ENCODE peak calls at places on chromosomes 5 and 9, in four cellular contexts. J, G, C and Q are unnamed samples.

GRCh38 chr5:95727764-95728191 is 3.4 kb upstream of the RHOBTB3 start:
- DNase-seq in J (no peak), G (peak), C (no peak), Q (no peak)

GRCh38 chr9:76904661-76905457 is 1.1 kb downstream of the PRUNE2 start:
- DNase-seq in G (no peak), C (no peak), J (no peak), Q (no peak)

GRCh38 chr5:80752427-80752826 is 97.6 kb upstream of the DHFR start:
- DNase-seq in C (no peak), G (no peak), J (no peak), Q (no peak)

GRCh38 chr9:135269912-135270630 is 182.6 kb downstream of the OLFM1 start:
- DNase-seq in G (no peak), J (no peak), C (no peak), Q (no peak)

GRCh38 chr5:147996379-147996778 is 67.4 kb upstream of the SPINK5 start:
- DNase-seq in J (no peak), G (no peak), C (no peak), Q (no peak)

GRCh38 chr9:26210338-26210851 is 532.2 kb upstream of the TUSC1 start:
- DNase-seq in J (no peak), G (no peak), C (no peak), Q (peak)

GRCh38 chr5:72138943-72139467 is 31.7 kb downstream of the MAP1B start:
- DNase-seq in C (peak), J (no peak), G (no peak), Q (peak)

GRCh38 chr5:61697811-61698587 is 365.9 kb downstream of the ZSWIM6 start:
- DNase-seq in G (no peak), J (no peak), C (no peak), Q (no peak)

GRCh38 chr9:135662758-135663450 is at the start of gene LCN9:
- DNase-seq in J (no peak), G (no peak), C (no peak), Q (no peak)

GRCh38 chr5:125109293-125109692 is 362.9 kb upstream of the ZNF608 start:
- DNase-seq in C (no peak), J (no peak), G (no peak), Q (no peak)

GRCh38 chr5:58184910-58185309 is 275.0 kb downstream of the PLK2 start:
- DNase-seq in G (no peak), C (no peak), J (no peak), Q (peak)

GRCh38 chr5:133359861-133360260 is 252.5 kb downstream of the FSTL4 start:
- DNase-seq in J (no peak), C (no peak), G (no peak), Q (no peak)

GRCh38 chr9:113711251-113711650 is 164.9 kb upstream of the ZNF618 start:
- DNase-seq in J (no peak), C (no peak), G (no peak), Q (no peak)

GRCh38 chr5:54229041-54229780 is 81.2 kb downstream of the ARL15 start:
- DNase-seq in G (peak), J (peak), C (peak), Q (peak)

GRCh38 chr9:135591491-135592330 is 30.2 kb downstream of the PAEP start:
- DNase-seq in C (no peak), G (no peak), J (no peak), Q (no peak)

GRCh38 chr5:178589180-178590140 is 733 bp downstream of the COL23A1 start:
- DNase-seq in J (no peak), C (peak), G (no peak), Q (peak)

GRCh38 chr5:640461-641330 is 28.6 kb downstream of the CEP72 start:
- DNase-seq in J (no peak), C (no peak), G (no peak), Q (no peak)

GRCh38 chr5:167072225-167072624 is 1219.2 kb upstream of the WWC1 start:
- DNase-seq in C (no peak), J (no peak), G (no peak), Q (no peak)

GRCh38 chr9:135141183-135141774 is 53.8 kb downstream of the OLFM1 start:
- DNase-seq in C (no peak), J (no peak), G (no peak), Q (no peak)

GRCh38 chr5:66829826-66830225 is 233.6 kb downstream of the MAST4 start:
- DNase-seq in G (no peak), C (no peak), J (no peak), Q (peak)

GRCh38 chr9:15430920-15431844 is 8.5 kb downstream of the SNAPC3 start:
- DNase-seq in J (no peak), G (no peak), C (no peak), Q (no peak)

GRCh38 chr9:74120470-74120869 is 376.7 kb upstream of the RORB start:
- DNase-seq in C (no peak), J (no peak), G (no peak), Q (no peak)

GRCh38 chr9:96856363-96857286 is 2.3 kb upstream of the ZNF782 start:
- DNase-seq in C (peak), J (no peak), G (peak), Q (peak)

GRCh38 chr5:96093890-96094381 is 132.3 kb upstream of the ELL2 start:
- DNase-seq in G (peak), C (no peak), J (peak), Q (no peak)

GRCh38 chr5:144336619-144337018 is 165.9 kb downstream of the KCTD16 start:
- DNase-seq in J (no peak), C (no peak), G (no peak), Q (no peak)

GRCh38 chr9:136103651-136104487 is 8.8 kb upstream of the NACC2 start:
- DNase-seq in G (no peak), J (no peak), C (no peak), Q (no peak)

GRCh38 chr5:133680830-133681555 is 68.7 kb upstream of the FSTL4 start:
- DNase-seq in G (no peak), J (no peak), C (no peak), Q (no peak)

GRCh38 chr9:132150256-132150655 is 11.6 kb upstream of the NTNG2 start:
- DNase-seq in C (no peak), G (no peak), J (no peak), Q (no peak)

GRCh38 chr9:68979538-68980314 is 34.2 kb downstream of the PRKACG start:
- DNase-seq in C (no peak), J (no peak), G (no peak), Q (no peak)

GRCh38 chr5:73693573-73694061 is 67.6 kb downstream of the ARHGEF28 start:
- DNase-seq in J (peak), C (no peak), G (peak), Q (peak)

GRCh38 chr9:76023715-76024195 is 133.3 kb downstream of the PCSK5 start:
- DNase-seq in G (peak), J (no peak), C (no peak), Q (no peak)

GRCh38 chr9:19146441-19146840 is 19.1 kb upstream of the PLIN2 start:
- DNase-seq in J (no peak), C (no peak), G (no peak), Q (no peak)

DNA sequence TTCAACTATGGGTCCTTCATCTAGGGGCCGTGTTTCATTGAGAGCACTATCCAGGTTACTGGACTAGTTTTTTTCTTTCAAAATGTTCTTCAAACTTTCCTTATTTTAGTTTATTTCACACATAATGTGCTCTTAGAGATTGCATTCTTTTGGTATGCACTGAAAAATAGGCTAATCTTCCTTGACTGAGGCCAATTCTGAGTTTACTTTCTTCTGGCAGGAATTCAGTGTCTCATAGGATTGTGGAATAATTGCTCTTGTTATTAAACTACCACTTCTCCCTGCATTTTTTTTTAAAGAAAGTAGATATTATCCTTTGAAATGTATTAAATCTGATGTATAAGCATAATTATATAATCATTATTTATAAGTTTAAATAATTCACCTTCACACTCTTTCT is 624.5 kb downstream of the RAB3C start:
- DNase-seq in J (no peak), G (no peak), C (no peak), Q (peak)
- TF ChIP-seq MAZ in J (no peak), G (no peak), C (no peak), Q (no peak)

GRCh38 chr9:88236531-88237453 is 98.5 kb upstream of the SPATA31C2 start:
- DNase-seq in C (no peak), J (no peak), G (no peak), Q (peak)
- TF ChIP-seq MAZ in C (no peak), J (no peak), G (no peak), Q (no peak)

DNA sequence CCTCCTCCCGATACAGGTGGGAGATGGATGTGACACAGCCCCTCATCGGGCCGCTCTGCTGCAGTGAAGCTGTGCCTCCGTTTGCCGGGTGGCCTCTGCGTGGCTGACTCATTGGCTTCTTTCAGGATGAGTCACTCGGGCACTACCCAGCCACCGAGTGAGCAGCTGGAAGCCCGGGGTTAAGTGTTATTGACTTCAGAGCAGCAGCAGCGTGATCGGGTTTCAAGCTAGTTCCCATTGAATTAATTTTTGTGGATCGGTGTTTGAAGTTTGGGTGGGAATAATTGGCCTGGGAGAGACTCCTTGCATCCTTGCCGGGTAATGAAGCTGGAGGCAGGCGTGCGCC is 266.4 kb upstream of the IRX4 start:
- DNase-seq in C (no peak), J (peak), G (peak), Q (no peak)
- TF ChIP-seq MAZ in C (no peak), J (no peak), G (no peak), Q (no peak)

DNA sequence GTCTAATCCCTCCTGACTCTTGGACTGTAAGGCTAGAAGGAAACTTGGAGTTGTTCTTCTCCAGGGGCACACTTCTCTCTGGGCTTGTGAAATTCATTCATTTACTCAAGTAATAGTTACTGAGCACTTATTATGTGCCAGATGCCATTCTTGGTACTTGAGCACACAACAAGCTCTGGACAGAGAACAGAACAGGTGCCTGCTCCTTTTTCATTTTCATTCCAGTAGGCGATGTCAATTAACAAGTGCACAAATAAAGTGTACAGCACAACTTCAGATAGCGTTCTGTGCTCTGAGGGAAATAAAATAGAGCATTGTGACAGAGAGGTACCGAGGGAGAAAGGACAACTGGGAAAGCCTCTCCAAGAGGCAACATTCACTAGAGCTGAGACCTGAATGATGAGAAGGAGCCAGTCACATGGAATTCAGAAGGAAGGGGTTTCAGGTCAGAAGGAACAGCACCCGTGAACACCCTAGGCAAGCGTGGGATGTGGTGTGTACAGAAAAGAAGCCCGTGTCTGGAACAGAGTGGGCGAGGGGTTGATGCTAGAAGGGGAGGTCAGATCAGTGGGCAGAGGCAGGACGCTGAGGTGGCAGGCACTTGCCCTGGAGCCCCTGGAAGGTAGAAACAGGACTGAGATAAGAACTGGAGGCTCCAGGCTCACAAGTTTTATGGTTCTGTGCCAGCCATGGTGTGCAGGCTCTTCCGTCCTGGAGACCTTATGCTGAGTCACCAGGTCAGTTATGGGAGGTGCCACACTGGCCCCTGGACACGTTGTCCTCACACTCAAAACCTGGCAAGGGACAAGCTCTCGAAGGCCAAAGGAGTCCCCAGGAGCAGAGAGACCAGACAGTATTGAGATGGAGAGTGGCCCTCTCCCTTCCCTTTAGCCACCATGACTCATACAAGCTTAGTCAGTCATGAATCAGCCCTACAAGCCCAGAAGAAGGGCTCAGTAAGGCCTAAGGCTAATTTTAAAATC is 7.2 kb upstream of the ABLIM3 start:
- DNase-seq in C (peak), G (no peak), J (peak), Q (peak)
- TF ChIP-seq MAZ in C (no peak), G (no peak), J (no peak), Q (no peak)

DNA sequence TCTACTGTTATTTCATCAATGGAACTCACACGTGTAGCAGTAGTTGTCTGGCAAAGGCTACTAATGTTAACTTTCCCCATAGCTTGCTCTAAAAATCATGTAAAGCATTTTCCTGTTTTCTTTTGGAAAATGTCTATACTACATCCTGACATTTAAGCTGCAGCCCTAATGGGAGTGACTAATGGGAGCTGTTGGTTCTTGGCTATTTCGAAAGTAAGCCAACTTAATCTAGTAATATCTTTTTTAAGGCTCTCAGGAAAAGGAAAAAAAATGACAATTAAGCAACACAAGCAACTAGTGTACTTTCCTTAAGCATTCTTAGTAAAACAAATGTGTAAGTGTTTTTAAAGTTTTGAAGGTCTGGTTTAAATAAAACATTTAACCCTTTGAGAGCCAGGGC is 169.2 kb downstream of the SLC12A2 start:
- DNase-seq in J (no peak), G (no peak), C (no peak), Q (peak)
- TF ChIP-seq MAZ in J (no peak), G (no peak), C (no peak), Q (no peak)

GRCh38 chr5:20636686-20637085 is 648.7 kb upstream of the CDH18 start:
- DNase-seq in G (no peak), C (no peak), J (no peak), Q (no peak)
- TF ChIP-seq MAZ in G (no peak), C (no peak), J (no peak), Q (no peak)

GRCh38 chr5:172886974-172887491 is 53.0 kb downstream of the ERGIC1 start:
- DNase-seq in J (no peak), C (no peak), G (peak), Q (peak)

GRCh38 chr5:172886396-172886932 is 52.4 kb downstream of the ERGIC1 start:
- DNase-seq in G (no peak), C (no peak), J (no peak), Q (no peak)

GRCh38 chr5:172890659-172891058 is 56.6 kb downstream of the ERGIC1 start:
- DNase-seq in G (no peak), J (no peak), C (no peak), Q (no peak)

GRCh38 chr5:172885594-172886340 is 51.7 kb downstream of the ERGIC1 start:
- DNase-seq in G (no peak), J (no peak), C (no peak), Q (no peak)

GRCh38 chr5:172887735-172888134 is 53.7 kb downstream of the ERGIC1 start:
- DNase-seq in J (no peak), G (no peak), C (no peak), Q (peak)
- TF ChIP-seq MAZ in J (no peak), G (no peak), C (no peak), Q (peak)